ENCODE peak calls at places on chromosome 12, in five cellular contexts. K is tibial nerve, D is uterus, G is H1, P is psoas muscle. S is an unnamed sample.

GRCh38 chr12:58342736-58343135 is 401.4 kb downstream of the ATP23 start:
- DNase-seq in K (no peak), D (no peak), G (no peak), P (no peak), S (no peak)

GRCh38 chr12:75739916-75740315 is 228.5 kb upstream of the KRR1 start:
- DNase-seq in K (no peak), D (no peak), G (no peak), P (no peak), S (no peak)

GRCh38 chr12:113239288-113239771 is 18.1 kb downstream of the TPCN1 start:
- DNase-seq in K (no peak), D (no peak), G (no peak), P (peak), S (no peak)

GRCh38 chr12:5513406-5513805 is 81.5 kb downstream of the NTF3 start:
- DNase-seq in K (no peak), D (no peak), G (no peak), P (no peak), S (no peak)

GRCh38 chr12:107207931-107208515 is 114.7 kb upstream of the CRY1 start:
- DNase-seq in K (no peak), D (no peak), G (no peak), P (no peak), S (no peak)

GRCh38 chr12:79174656-79175055 is 310.1 kb downstream of the SYT1 start:
- DNase-seq in K (no peak), D (no peak), G (no peak), P (no peak), S (no peak)

GRCh38 chr12:57033428-57033827 is 16.5 kb downstream of the MYO1A start:
- DNase-seq in K (no peak), D (no peak), G (no peak), P (no peak), S (no peak)

GRCh38 chr12:40098406-40099145 is 7.3 kb downstream of the SLC2A13 start:
- DNase-seq in K (no peak), D (no peak), G (no peak), P (no peak), S (no peak)

GRCh38 chr12:104480826-104481457 is 24.2 kb downstream of the CHST11 start:
- DNase-seq in K (no peak), D (no peak), G (no peak), P (peak), S (no peak)

GRCh38 chr12:50742776-50743175 is 21.1 kb upstream of the ATF1 start:
- DNase-seq in K (no peak), D (no peak), G (no peak), P (no peak), S (no peak)

GRCh38 chr12:99553461-99553860 is 94.1 kb upstream of the GARIN6 start:
- DNase-seq in K (no peak), D (no peak), G (no peak), P (no peak), S (no peak)

GRCh38 chr12:106791531-106791930 is 17.0 kb downstream of the RIC8B start:
- DNase-seq in K (no peak), D (no peak), G (no peak), P (no peak), S (no peak)

GRCh38 chr12:132317233-132317938 is 12.0 kb downstream of the GALNT9 start:
- DNase-seq in K (no peak), D (no peak), G (no peak), P (peak), S (no peak)

GRCh38 chr12:76080017-76080728 is 4.3 kb downstream of the NAP1L1 start:
- DNase-seq in K (no peak), D (no peak), G (no peak), P (no peak), S (no peak)

GRCh38 chr12:72295101-72295500 is 22.9 kb downstream of the TRHDE start:
- DNase-seq in K (no peak), D (no peak), G (no peak), P (no peak), S (no peak)
- H3K27ac ChIP-seq in K (no peak), D (no peak), G (no peak), P (no peak), S (no peak)

GRCh38 chr12:65938807-65939206 is 114.5 kb downstream of the HMGA2 start:
- DNase-seq in K (no peak), D (no peak), G (no peak), P (no peak), S (no peak)
- H3K27ac ChIP-seq in K (no peak), D (no peak), G (no peak), P (no peak), S (no peak)

DNA sequence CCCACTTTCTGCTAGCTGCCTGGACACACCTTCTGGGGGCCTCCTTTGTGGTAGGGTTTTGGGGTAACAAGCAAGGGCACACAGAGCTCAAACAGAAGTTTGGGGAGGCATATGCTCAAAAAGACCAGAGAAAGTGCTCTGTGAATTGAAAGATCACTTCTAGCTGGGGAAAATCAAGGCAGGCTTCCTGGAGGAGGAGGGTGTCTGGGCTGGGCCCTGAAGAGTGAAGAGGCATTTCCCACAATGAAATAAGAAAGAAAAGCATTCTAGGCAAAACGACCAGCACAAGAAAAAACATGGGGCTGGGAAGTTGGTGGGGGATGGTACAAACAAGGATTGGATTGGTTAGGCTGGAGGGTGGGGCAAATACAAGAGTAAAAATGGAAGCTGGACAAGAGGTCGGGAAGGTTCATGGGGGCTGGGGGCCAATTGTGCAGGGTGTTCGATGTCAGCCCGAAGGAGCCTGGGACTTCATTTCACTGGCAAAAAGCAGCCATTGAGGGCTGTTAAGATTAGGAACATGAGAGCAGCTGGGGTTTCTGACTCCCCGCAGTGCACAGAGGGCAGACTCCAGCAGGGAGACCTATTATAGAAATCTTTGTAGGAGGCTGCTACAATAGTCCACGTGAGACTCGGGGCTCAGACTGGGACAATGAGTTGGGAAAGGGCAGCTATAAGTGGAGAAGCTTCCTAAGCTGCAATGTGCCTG is 51.5 kb upstream of the CMKLR1 start:
- DNase-seq in K (no peak), D (peak), G (no peak), P (no peak), S (no peak)
- H3K27ac ChIP-seq in K (no peak), D (no peak), G (no peak), P (no peak), S (no peak)

GRCh38 chr12:65277994-65278575 is 398 bp upstream of the MSRB3 start:
- DNase-seq in K (no peak), D (no peak), G (no peak), P (no peak), S (peak)
- H3K27ac ChIP-seq in K (peak), D (peak), G (no peak), P (peak), S (no peak)

DNA sequence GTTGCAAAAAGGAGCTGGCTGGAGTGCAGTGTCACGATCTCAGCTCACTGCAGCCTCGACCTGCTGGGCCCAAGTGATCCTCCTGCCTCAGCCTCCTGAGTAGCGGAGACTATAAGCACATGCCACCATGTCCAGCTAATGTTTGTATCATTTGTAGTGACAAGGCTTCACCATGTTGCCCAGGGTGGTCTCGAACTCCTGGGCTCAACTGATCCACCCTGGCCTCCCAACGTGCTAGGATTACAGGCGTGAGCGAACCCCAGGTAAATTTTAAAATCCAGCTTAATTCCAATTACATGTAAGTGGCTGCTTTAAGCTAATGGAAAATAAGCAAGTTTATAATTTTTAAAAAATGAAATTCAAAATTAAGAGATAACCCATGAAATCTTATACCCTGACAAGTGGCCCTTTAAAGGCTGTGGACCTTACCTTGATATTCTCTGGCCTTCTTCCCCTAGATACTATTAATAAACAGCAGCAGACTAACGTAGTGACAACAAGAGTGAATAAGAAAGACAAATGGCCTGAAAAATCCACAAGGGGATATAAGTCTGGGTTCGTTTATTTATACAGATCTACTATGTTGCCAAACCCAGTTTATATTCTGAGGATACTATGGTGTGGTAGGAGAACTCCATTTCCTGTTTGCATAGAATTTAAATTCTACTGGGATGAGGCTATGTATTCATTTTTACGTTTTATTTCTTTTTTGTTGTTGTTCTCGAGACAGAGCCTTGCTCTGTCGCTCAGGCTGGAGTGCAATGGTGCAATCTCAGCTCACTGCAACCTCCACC is 25.6 kb upstream of the SLC2A3 start:
- DNase-seq in K (no peak), D (no peak), G (no peak), P (no peak), S (no peak)
- H3K27ac ChIP-seq in K (peak), D (peak), G (no peak), P (peak), S (no peak)

DNA sequence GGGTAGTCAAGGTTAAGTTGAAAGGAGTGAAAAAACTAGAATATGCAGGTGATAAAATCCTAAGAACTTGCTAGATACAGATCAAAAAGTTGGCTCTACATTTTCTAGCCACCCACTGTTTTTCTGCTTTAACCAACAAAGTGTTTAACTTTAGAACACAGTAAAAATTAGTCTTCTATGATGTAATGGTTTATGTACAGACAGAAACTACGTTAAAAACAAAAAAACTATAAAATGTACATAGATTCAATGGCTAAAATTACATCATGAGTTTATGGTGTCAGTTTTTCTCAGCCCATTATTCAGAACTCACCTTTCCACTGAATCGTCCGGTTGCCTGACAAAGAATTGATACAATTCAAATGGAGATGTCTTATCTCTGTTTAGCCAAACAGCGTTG is 2.1 kb downstream of the YARS2 start:
- DNase-seq in K (no peak), D (no peak), G (no peak), P (no peak), S (no peak)
- H3K27ac ChIP-seq in K (peak), D (no peak), G (no peak), P (no peak), S (no peak)